ENCODE peak calls at places on chromosomes 5 and 9, in seven cellular contexts. O is CD4-positive, alpha-beta memory T cell; C is aorta; B is PC-3; W is lower lobe of right lung; F is upper lobe of right lung; G is sigmoid colon. R is an unnamed sample. For H3K36me3, the result is how much of the 10 kb centered on the place peaks cover.

GRCh38 chr9:95171001-95171400 is 146.5 kb downstream of the FANCC start:
- DNase-seq in O (no peak), C (no peak), B (peak), W (no peak), F (no peak), G (no peak), R (peak)

GRCh38 chr5:39891376-39891775 is 466.6 kb upstream of the DAB2 start:
- DNase-seq in O (no peak), C (no peak), B (peak), W (no peak), F (no peak), G (no peak), R (peak)

GRCh38 chr9:128946945-128947422 is 419 bp downstream of the DOLK start:
- DNase-seq in O (peak), C (peak), B (peak), W (peak), F (no peak), G (peak), R (no peak)

GRCh38 chr9:16680965-16681658 is 189.4 kb downstream of the BNC2 start:
- DNase-seq in O (no peak), C (no peak), B (no peak), W (no peak), F (no peak), G (no peak), R (no peak)

GRCh38 chr9:68775003-68775730 is 70.1 kb downstream of the PIP5K1B start:
- DNase-seq in O (no peak), C (no peak), B (no peak), W (no peak), F (no peak), G (no peak), R (peak)

GRCh38 chr9:125143377-125144090 is at the start of gene SCAI:
- DNase-seq in O (peak), C (peak), B (peak), W (peak), F (peak), G (peak), R (peak)

GRCh38 chr9:11192993-11193392 is 580.2 kb upstream of the PTPRD start:
- DNase-seq in O (no peak), C (no peak), B (peak), W (no peak), F (no peak), G (no peak), R (peak)

GRCh38 chr9:69122086-69122390 is 52.0 kb upstream of the TJP2 start:
- DNase-seq in O (peak), C (peak), B (peak), W (peak), F (peak), G (peak), R (peak)

GRCh38 chr5:174288436-174288835 is 242.9 kb downstream of the NSG2 start:
- DNase-seq in O (no peak), C (no peak), B (no peak), W (no peak), F (no peak), G (no peak), R (no peak)

GRCh38 chr5:65556718-65557117 is 6.2 kb downstream of the CENPK start:
- DNase-seq in O (no peak), C (no peak), B (no peak), W (no peak), F (no peak), G (no peak), R (no peak)

GRCh38 chr5:65556181-65556580 is 6.8 kb downstream of the CENPK start:
- DNase-seq in O (no peak), C (no peak), B (no peak), W (no peak), F (no peak), G (no peak), R (no peak)

GRCh38 chr5:65553941-65554340 is 9.0 kb downstream of the CENPK start:
- DNase-seq in O (no peak), C (no peak), B (no peak), W (no peak), F (no peak), G (no peak), R (no peak)

DNA sequence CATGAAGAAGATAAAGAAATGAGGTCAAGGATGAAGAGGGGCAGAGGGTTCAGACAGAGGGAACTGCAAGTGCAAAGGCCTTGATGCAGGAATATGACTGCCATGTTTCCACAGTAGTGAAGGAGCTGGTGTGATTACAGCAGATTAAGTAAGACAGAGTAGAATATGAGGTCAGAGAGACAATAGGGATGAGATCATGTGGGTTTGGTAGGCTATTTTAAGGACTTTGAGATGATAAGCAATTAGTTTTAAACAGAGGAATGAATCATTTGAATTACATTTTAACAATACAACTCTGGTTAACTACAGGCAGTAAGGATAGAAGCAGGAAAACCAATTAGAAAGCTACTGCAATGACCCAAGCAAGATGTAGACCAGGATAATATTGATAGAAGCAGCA is 7.7 kb downstream of the CENPK start:
- DNase-seq in O (no peak), C (no peak), B (no peak), W (no peak), F (no peak), G (no peak), R (no peak)
- H3K36me3 ChIP-seq in O (under half), C (under half), B (under half), W (under half), F (under half), G (under half), R (under half)

GRCh38 chr5:135341696-135342095 is 57.3 kb downstream of the MACROH2A1 start:
- DNase-seq in O (no peak), C (no peak), B (no peak), W (no peak), F (no peak), G (peak), R (no peak)

GRCh38 chr5:135341021-135341666 is 57.9 kb downstream of the MACROH2A1 start:
- DNase-seq in O (no peak), C (peak), B (no peak), W (no peak), F (no peak), G (peak), R (no peak)

GRCh38 chr5:135340568-135340967 is 58.5 kb downstream of the MACROH2A1 start:
- DNase-seq in O (no peak), C (peak), B (no peak), W (no peak), F (no peak), G (peak), R (no peak)

GRCh38 chr5:135343417-135343816 is 55.6 kb downstream of the MACROH2A1 start:
- DNase-seq in O (no peak), C (peak), B (peak), W (no peak), F (no peak), G (peak), R (peak)

GRCh38 chr5:135342227-135342859 is 56.7 kb downstream of the MACROH2A1 start:
- DNase-seq in O (no peak), C (no peak), B (no peak), W (no peak), F (no peak), G (peak), R (no peak)
- H3K36me3 ChIP-seq in O (half or more), C (under half), B (half or more), W (half or more), F (half or more), G (half or more), R (under half)

GRCh38 chr9:135268981-135269380 is 181.5 kb downstream of the OLFM1 start:
- DNase-seq in O (no peak), C (no peak), B (no peak), W (no peak), F (no peak), G (no peak), R (no peak)

GRCh38 chr9:135262248-135262647 is 174.8 kb downstream of the OLFM1 start:
- DNase-seq in O (no peak), C (no peak), B (no peak), W (no peak), F (no peak), G (no peak), R (no peak)

GRCh38 chr9:135265931-135266330 is 178.5 kb downstream of the OLFM1 start:
- DNase-seq in O (no peak), C (no peak), B (no peak), W (no peak), F (no peak), G (no peak), R (no peak)

GRCh38 chr9:135269912-135270630 is 182.6 kb downstream of the OLFM1 start:
- DNase-seq in O (no peak), C (no peak), B (no peak), W (no peak), F (no peak), G (no peak), R (no peak)

DNA sequence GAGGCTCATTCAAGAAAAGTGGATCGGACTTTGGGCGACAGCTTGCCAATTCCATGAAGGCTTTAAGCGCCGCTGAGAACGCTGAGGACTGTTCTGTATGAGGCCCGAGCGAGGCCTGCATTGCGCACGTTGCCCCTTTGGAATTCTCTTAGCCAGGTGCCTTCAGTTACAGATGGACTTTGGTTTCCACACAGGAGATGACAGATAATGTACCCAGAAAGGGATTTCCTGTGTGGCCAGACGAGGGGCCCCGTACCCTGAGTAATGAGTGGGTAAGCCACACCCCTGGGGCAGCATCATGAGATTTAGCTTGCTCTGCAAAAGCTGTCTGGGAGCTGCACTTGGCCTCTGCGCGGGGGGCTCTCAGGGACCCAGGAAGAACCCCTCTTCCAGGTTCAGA is 179.9 kb downstream of the OLFM1 start:
- DNase-seq in O (no peak), C (no peak), B (no peak), W (no peak), F (no peak), G (no peak), R (no peak)
- H3K36me3 ChIP-seq in O (under half), C (under half), B (under half), W (under half), F (under half), G (under half), R (under half)

GRCh38 chr9:26928966-26929495 is 18.0 kb downstream of the PLAA start:
- DNase-seq in O (no peak), C (no peak), B (no peak), W (no peak), F (no peak), G (no peak), R (no peak)
- H3K36me3 ChIP-seq in O (under half), C (under half), B (under half), W (half or more), F (half or more), G (under half), R (under half)

GRCh38 chr5:463301-463700 is 20.3 kb downstream of the EXOC3 start:
- DNase-seq in O (no peak), C (peak), B (no peak), W (no peak), F (peak), G (peak), R (no peak)
- H3K36me3 ChIP-seq in O (under half), C (under half), B (under half), W (half or more), F (half or more), G (under half), R (under half)

DNA sequence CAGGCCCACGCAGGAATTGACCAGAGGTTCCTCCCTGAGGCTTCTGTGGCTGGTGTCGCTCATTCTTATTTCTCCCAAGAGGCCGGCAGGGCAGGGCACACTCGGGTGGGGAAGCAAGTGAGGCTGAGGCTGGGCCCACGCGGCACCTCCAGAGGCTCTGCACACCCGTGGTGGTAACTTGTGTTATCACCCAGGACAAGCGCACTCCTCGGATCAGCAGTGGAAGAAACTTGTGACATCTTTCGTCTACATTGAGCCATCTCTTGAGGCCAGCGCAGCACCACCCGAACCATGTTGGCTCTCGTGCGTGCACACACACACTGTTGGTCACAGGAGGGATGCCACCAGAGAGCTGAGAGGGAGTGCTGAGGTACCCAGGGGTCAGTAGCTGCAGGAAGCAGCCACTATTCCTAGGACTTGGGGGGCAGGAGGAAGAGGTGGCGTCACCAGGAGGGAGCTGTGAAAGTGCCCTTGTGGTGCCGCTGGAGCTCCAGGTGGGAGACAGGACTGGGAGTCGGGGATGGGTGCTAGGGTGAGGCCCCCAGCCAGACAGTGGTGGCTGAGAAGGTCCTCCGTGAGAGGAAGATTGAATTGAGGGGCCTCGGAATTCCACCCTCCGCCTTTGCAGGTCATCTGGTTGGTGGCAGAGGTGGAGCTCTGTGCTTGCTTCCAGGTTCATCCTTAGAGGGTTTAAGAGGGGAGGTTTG is 6.4 kb downstream of the NDUFS6 start:
- DNase-seq in O (no peak), C (peak), B (no peak), W (no peak), F (peak), G (no peak), R (no peak)
- H3K36me3 ChIP-seq in O (half or more), C (under half), B (half or more), W (half or more), F (half or more), G (under half), R (under half)

GRCh38 chr5:95317085-95317484 is 32.2 kb upstream of the MCTP1 start:
- DNase-seq in O (no peak), C (no peak), B (no peak), W (no peak), F (no peak), G (no peak), R (no peak)
- H3K36me3 ChIP-seq in O (under half), C (under half), B (under half), W (under half), F (under half), G (under half), R (under half)

DNA sequence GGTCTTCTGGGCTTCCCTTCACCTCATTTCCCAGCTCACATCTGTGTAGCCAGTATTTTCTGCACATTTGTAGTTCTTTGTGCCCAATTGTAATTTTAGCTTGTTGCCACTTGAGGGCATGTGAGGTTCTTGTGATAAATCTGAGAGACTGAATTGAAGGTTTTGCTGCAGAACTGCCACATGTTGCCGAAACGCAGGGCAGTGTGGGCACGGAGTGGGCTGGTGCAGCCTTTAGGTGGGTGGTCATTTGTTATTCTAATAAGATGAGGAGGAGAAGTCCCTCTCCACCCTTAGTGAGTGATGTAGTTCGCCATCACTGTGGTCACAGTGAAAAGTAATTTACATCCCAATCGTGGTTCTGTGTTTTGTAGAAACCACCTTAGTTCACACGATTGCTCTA is 21.2 kb downstream of the OTULIN start:
- DNase-seq in O (peak), C (no peak), B (peak), W (no peak), F (no peak), G (no peak), R (peak)
- H3K36me3 ChIP-seq in O (half or more), C (under half), B (half or more), W (half or more), F (half or more), G (under half), R (under half)

GRCh38 chr9:111405701-111406100 is 75.7 kb upstream of the OR2K2 start:
- DNase-seq in O (no peak), C (no peak), B (no peak), W (no peak), F (no peak), G (no peak), R (no peak)
- H3K36me3 ChIP-seq in O (under half), C (under half), B (half or more), W (half or more), F (half or more), G (under half), R (under half)

DNA sequence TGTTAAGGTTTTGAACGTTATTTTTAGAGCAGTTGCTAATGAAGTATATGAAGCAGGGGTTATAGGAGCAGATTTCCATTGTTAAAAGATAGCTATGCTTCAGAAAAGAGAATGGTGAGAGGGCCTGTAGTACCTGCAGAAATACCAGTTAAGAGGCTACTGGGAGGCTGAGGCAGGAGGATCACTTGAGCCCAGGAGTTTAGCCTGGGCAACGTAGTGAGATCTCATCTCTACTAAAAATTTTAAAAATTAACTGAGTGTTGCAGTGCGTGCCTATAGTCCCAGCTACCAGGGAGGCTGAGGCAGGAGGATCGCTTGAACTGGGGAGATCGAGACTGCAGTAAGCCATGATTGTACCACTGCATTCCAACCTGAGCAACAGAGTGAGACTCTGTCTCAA is 148.8 kb downstream of the ZCCHC7 start:
- DNase-seq in O (no peak), C (no peak), B (no peak), W (no peak), F (no peak), G (no peak), R (no peak)
- H3K36me3 ChIP-seq in O (under half), C (under half), B (under half), W (under half), F (under half), G (under half), R (under half)